ENCODE peak calls at places on chromosomes 6 and 20, in nine cellular contexts. A, E, X, L, D, B, R, C and F are unnamed samples.

GRCh38 chr6:159982726-159983506 is 14.0 kb downstream of the IGF2R start:
- DNase-seq in B (no peak), X (no peak), A (no peak), D (no peak), L (no peak), C (no peak), R (peak), E (no peak), F (peak)

GRCh38 chr6:122081921-122082320 is 317.5 kb upstream of the HSF2 start:
- DNase-seq in L (no peak), D (no peak), E (no peak), A (no peak), X (no peak), B (no peak), C (no peak), R (no peak), F (no peak)

GRCh38 chr6:57040011-57040410 is 6.5 kb upstream of the KIAA1586 start:
- DNase-seq in A (no peak), D (no peak), B (no peak), L (peak), C (no peak), X (no peak), E (no peak), R (no peak), F (no peak)

GRCh38 chr6:143970827-143971226 is 37.2 kb downstream of the PLAGL1 start:
- DNase-seq in C (no peak), B (no peak), E (no peak), X (no peak), L (no peak), D (no peak), R (peak), A (no peak), F (peak)

GRCh38 chr6:146211646-146212045 is 182.8 kb downstream of the GRM1 start:
- DNase-seq in D (no peak), A (no peak), R (no peak), C (no peak), L (no peak), B (no peak), X (no peak), E (no peak), F (no peak)

GRCh38 chr20:36334281-36335075 is 28.3 kb downstream of the DLGAP4 start:
- DNase-seq in R (no peak), C (no peak), L (no peak), B (no peak), E (no peak), D (no peak), A (no peak), X (no peak), F (no peak)

GRCh38 chr20:50805349-50805684 is 10.5 kb downstream of the BCAS4 start:
- DNase-seq in R (no peak), E (no peak), C (no peak), X (no peak), B (no peak), D (no peak), L (no peak), A (no peak), F (no peak)

GRCh38 chr6:74755196-74755595 is 450.7 kb downstream of the COL12A1 start:
- DNase-seq in D (no peak), X (no peak), B (no peak), E (no peak), L (no peak), R (no peak), A (no peak), C (no peak), F (no peak)

GRCh38 chr6:41690541-41691330 is 44.7 kb downstream of the TFEB start:
- DNase-seq in A (no peak), C (no peak), D (no peak), L (no peak), E (no peak), R (no peak), B (no peak), X (no peak), F (no peak)

GRCh38 chr20:652611-653109 is 340 bp downstream of the SRXN1 start:
- DNase-seq in R (no peak), A (no peak), L (peak), C (no peak), E (no peak), B (no peak), X (no peak), D (peak), F (peak)

GRCh38 chr6:7106752-7107577 is 796 bp upstream of the RREB1 start:
- DNase-seq in D (peak), R (no peak), C (no peak), A (no peak), L (peak), E (peak), X (no peak), B (peak), F (no peak)

GRCh38 chr6:6766230-6766905 is 177.8 kb downstream of the LY86 start:
- DNase-seq in L (no peak), E (no peak), B (no peak), D (no peak), C (no peak), R (no peak), A (no peak), X (no peak), F (no peak)

GRCh38 chr6:12030993-12031550 is 19.0 kb downstream of the HIVEP1 start:
- DNase-seq in D (no peak), R (no peak), A (no peak), C (no peak), L (no peak), E (no peak), B (no peak), X (no peak), F (no peak)

GRCh38 chr20:33663161-33664084 is 1.3 kb downstream of the C20orf144 start:
- DNase-seq in D (peak), R (peak), E (peak), C (peak), A (peak), B (peak), L (peak), X (peak), F (peak)

GRCh38 chr20:36624068-36624813 is 18.7 kb downstream of the RAB5IF start:
- DNase-seq in X (no peak), R (no peak), L (no peak), D (no peak), C (no peak), E (no peak), B (no peak), A (no peak), F (peak)

GRCh38 chr20:4684837-4685413 is 36.8 kb upstream of the PRND start:
- DNase-seq in R (no peak), A (no peak), X (no peak), E (no peak), L (peak), D (no peak), C (no peak), B (no peak), F (peak)

GRCh38 chr20:10314198-10314597 is 95.6 kb downstream of the SNAP25 start:
- DNase-seq in R (no peak), E (no peak), L (no peak), A (no peak), X (no peak), B (no peak), D (no peak), C (no peak), F (peak)

GRCh38 chr6:131765081-131765852 is 42.6 kb upstream of the ENPP1 start:
- DNase-seq in E (no peak), L (no peak), R (peak), A (no peak), C (no peak), D (no peak), X (no peak), B (no peak), F (peak)

GRCh38 chr20:24821391-24821790 is 127.7 kb upstream of the CST7 start:
- DNase-seq in B (no peak), D (no peak), X (no peak), R (no peak), A (no peak), L (no peak), E (no peak), C (no peak), F (no peak)

GRCh38 chr6:149129401-149130077 is 188.0 kb upstream of the TAB2 start:
- DNase-seq in B (no peak), A (no peak), X (no peak), E (no peak), R (peak), L (no peak), D (no peak), C (no peak), F (peak)

GRCh38 chr20:56604690-56605089 is 24.4 kb upstream of the TFAP2C start:
- DNase-seq in E (no peak), A (no peak), X (no peak), D (no peak), B (no peak), C (no peak), R (no peak), L (no peak), F (no peak)